ENCODE peak calls at places on chromosome 12, in seven cellular contexts. M is left lung, V is mammary epithelial cell, Z is uterus, C is adrenal gland, N is Panc1, U is heart left ventricle. X is an unnamed sample. For H3K4me1, the result is how much of the 10 kb centered on the place peaks cover.

GRCh38 chr12:46472893-46473633 is 100.5 kb upstream of the SLC38A2 start:
- DNase-seq in M (no peak), V (no peak), Z (no peak), C (peak), N (no peak), U (no peak), X (no peak)

GRCh38 chr12:105409881-105410471 is 79.5 kb downstream of the C12orf75 start:
- DNase-seq in M (no peak), V (peak), Z (peak), C (peak), N (no peak), U (peak), X (no peak)

GRCh38 chr12:30969006-30969405 is 42.5 kb downstream of the TSPAN11 start:
- DNase-seq in M (no peak), V (no peak), Z (no peak), C (no peak), N (no peak), U (no peak), X (no peak)

GRCh38 chr12:58818546-58818945 is 101.8 kb downstream of the LRIG3 start:
- DNase-seq in M (no peak), V (peak), Z (no peak), C (no peak), N (no peak), U (no peak), X (no peak)

GRCh38 chr12:96223411-96224218 is 29.4 kb downstream of the ELK3 start:
- DNase-seq in M (no peak), V (no peak), Z (peak), C (no peak), N (no peak), U (no peak), X (no peak)

GRCh38 chr12:113820310-113820709 is 145.8 kb downstream of the RBM19 start:
- DNase-seq in M (no peak), V (no peak), Z (no peak), C (no peak), N (no peak), U (no peak), X (no peak)

GRCh38 chr12:11663128-11663527 is 13.7 kb downstream of the ETV6 start:
- DNase-seq in M (no peak), V (no peak), Z (no peak), C (no peak), N (no peak), U (peak), X (no peak)

GRCh38 chr12:111927346-111927745 is 85.3 kb downstream of the MAPKAPK5 start:
- DNase-seq in M (no peak), V (no peak), Z (no peak), C (no peak), N (no peak), U (no peak), X (no peak)

GRCh38 chr12:99067171-99067785 is 422.2 kb downstream of the APAF1 start:
- DNase-seq in M (no peak), V (no peak), Z (no peak), C (no peak), N (no peak), U (no peak), X (no peak)

GRCh38 chr12:49832836-49833421 is 4.7 kb upstream of the NCKAP5L start:
- DNase-seq in M (no peak), V (peak), Z (no peak), C (no peak), N (no peak), U (no peak), X (no peak)

DNA sequence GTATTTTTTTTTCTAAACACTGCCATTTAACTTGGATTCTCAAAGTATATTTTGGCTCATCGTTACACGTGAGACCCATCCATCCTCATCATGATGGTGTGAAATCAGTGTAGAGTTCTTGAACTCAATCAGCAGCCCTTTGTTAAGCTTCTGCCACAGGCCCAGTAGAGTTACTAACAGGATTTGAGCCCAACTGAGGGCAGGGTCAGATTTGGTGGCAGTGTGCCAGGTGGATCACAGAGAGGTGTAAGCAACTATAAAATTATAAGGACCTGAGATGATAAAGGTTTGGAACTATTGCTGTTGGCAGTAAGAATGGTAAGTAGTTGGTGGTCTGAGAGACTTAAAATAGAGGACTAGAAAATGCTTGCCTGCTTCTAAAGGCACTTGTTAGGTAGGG is 72.8 kb downstream of the RASSF8 start:
- DNase-seq in M (no peak), V (no peak), Z (no peak), C (no peak), N (no peak), U (no peak), X (no peak)
- H3K4me1 ChIP-seq in M (under half), V (under half), Z (under half), C (under half), N (half or more), U (under half), X (under half)

GRCh38 chr12:65630555-65630954 is 193.7 kb upstream of the HMGA2 start:
- DNase-seq in M (no peak), V (no peak), Z (no peak), C (no peak), N (no peak), U (no peak), X (no peak)

GRCh38 chr12:65632131-65632855 is 192.0 kb upstream of the HMGA2 start:
- DNase-seq in M (no peak), V (peak), Z (no peak), C (no peak), N (no peak), U (peak), X (no peak)

GRCh38 chr12:65634061-65634460 is 190.2 kb upstream of the HMGA2 start:
- DNase-seq in M (no peak), V (peak), Z (no peak), C (no peak), N (no peak), U (no peak), X (no peak)

GRCh38 chr12:65634626-65635331 is 189.5 kb upstream of the HMGA2 start:
- DNase-seq in M (no peak), V (peak), Z (no peak), C (no peak), N (no peak), U (no peak), X (no peak)

GRCh38 chr12:65631621-65632111 is 192.6 kb upstream of the HMGA2 start:
- DNase-seq in M (no peak), V (peak), Z (no peak), C (no peak), N (peak), U (no peak), X (no peak)
- H3K4me3 ChIP-seq in M (no peak), V (no peak), Z (no peak), C (no peak), N (no peak), U (no peak), X (no peak)

GRCh38 chr12:110846615-110847566 is at the start of gene CCDC63:
- DNase-seq in M (peak), V (no peak), Z (peak), C (peak), N (no peak), U (peak), X (no peak)
- TF ChIP-seq CTCF in M (peak), V (no peak), Z (peak), C (peak), N (peak), U (peak), X (peak)

DNA sequence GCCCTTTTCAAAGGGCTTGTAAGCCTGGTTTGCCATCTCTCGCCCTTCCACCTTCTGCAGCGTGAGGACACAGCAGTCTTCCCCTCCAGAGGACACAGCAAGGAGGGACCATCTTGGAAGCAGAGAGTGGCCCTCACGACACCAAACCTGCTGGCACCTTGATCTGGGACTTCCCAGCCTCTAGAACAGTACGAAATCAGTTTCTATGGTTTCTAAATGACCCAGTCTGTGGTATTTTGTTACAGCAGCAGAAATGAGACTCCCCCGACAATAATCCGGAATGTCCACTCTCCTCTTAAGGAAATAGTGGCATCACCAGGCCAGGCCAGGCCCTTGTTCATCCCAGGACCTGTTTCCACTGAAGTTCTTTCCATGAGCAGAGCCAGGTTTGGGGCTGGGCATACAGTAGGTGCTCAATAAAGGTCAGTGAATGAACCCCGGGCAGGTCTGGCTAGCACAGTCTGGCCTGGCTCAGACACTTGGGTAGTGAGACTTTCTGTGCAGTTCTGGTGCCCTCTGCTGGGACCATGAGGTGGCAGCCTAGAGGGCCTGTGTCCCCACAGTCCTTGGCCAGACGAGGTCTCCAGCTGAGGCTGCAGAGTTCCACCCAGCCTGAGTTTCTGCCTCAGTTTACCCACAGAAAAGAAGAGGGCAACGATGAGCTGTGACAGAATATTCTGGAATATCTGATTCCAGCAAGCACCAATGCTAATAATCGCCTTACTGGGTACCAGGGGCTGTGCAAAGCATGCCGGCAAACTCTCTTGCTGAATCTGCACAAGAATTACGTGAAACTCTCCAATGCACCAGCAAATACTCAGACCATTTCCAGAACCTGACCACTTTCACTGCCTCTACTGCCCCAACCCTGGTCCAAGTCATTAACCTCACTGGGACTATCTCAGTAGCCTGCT is 14.0 kb downstream of the ABCB9 start:
- DNase-seq in M (peak), V (peak), Z (peak), C (peak), N (no peak), U (peak), X (no peak)
- H3K4me1 ChIP-seq in M (under half), V (under half), Z (under half), C (under half), N (under half), U (under half), X (under half)

X was measured in esophagus squamous epithelium.